ENCODE peak calls at places on chromosomes 13 and 19, in ten cellular contexts. B is effector memory CD4-positive, alpha-beta T cell; N is CD8-positive, alpha-beta memory T cell; I is foreskin keratinocyte; L is IMR-90; K is neuronal stem cell; F is heart left ventricle; Z is ascending aorta; A is aorta; D is CD4-positive, alpha-beta T cell. P is an unnamed sample.

GRCh38 chr13:54593504-54593903 is 1564.9 kb downstream of the OLFM4 start:
- DNase-seq in B (no peak), N (no peak), I (no peak), L (no peak), K (no peak), F (no peak), Z (no peak), A (no peak), D (no peak), P (no peak)

GRCh38 chr13:99087954-99088491 is 110.2 kb upstream of the DOCK9 start:
- DNase-seq in B (no peak), N (no peak), I (peak), L (no peak), K (no peak), F (no peak), Z (no peak), A (no peak), D (peak), P (no peak)

GRCh38 chr13:84609716-84610115 is 727.4 kb upstream of the SLITRK1 start:
- DNase-seq in B (no peak), N (no peak), I (peak), L (peak), K (no peak), F (no peak), Z (no peak), A (no peak), D (no peak), P (no peak)

GRCh38 chr19:1003283-1003682 is 3.1 kb downstream of the GRIN3B start:
- DNase-seq in B (no peak), N (no peak), I (no peak), L (no peak), K (no peak), F (no peak), Z (no peak), A (no peak), D (no peak), P (no peak)

GRCh38 chr13:99658266-99658991 is 157.2 kb downstream of the TM9SF2 start:
- DNase-seq in B (peak), N (peak), I (peak), L (peak), K (peak), F (peak), Z (no peak), A (peak), D (peak), P (peak)

GRCh38 chr13:108961542-108962125 is 332.2 kb downstream of the MYO16 start:
- DNase-seq in B (peak), N (no peak), I (peak), L (peak), K (peak), F (no peak), Z (no peak), A (no peak), D (no peak), P (no peak)

GRCh38 chr13:110560606-110561334 is 752 bp downstream of the RAB20 start:
- DNase-seq in B (no peak), N (no peak), I (peak), L (no peak), K (peak), F (peak), Z (no peak), A (peak), D (no peak), P (peak)

GRCh38 chr19:11044436-11044835 is 44.8 kb upstream of the LDLR start:
- DNase-seq in B (no peak), N (no peak), I (no peak), L (no peak), K (no peak), F (no peak), Z (no peak), A (no peak), D (no peak), P (no peak)

GRCh38 chr13:113275387-113275786 is 21.7 kb upstream of the LAMP1 start:
- DNase-seq in B (no peak), N (no peak), I (peak), L (peak), K (no peak), F (no peak), Z (no peak), A (no peak), D (peak), P (peak)

GRCh38 chr13:66886248-66886647 is 343.9 kb downstream of the PCDH9 start:
- DNase-seq in B (no peak), N (no peak), I (no peak), L (no peak), K (no peak), F (no peak), Z (no peak), A (no peak), D (no peak), P (no peak)

GRCh38 chr13:44171151-44171550 is 202.5 kb upstream of the SERP2 start:
- DNase-seq in B (no peak), N (no peak), I (no peak), L (no peak), K (no peak), F (no peak), Z (no peak), A (no peak), D (no peak), P (no peak)

DNA sequence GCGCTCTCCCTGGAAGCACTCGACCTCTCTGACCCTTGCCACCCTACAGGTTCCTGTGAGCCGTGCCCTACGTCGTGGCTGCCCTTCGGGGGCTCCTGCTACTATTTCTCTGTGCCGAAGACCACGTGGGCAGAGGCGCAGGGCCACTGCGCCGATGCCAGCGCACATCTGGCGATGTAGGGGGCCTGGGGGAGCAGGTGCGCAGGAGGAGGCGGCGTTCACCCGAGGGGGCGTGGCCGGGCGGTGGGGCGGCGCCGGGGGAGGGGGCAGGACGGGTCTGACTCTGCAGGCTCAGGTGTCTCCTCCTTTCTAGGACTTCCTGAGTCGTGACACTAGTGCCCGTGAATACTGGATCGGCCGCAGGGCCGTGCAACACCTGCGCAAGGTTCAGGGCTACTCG is 26.4 kb downstream of the CLEC4M start:
- DNase-seq in B (peak), N (no peak), I (no peak), L (no peak), K (no peak), F (no peak), Z (no peak), A (no peak), D (peak), P (no peak)
- H3K27ac ChIP-seq in B (no peak), N (no peak), I (no peak), L (no peak), K (no peak), F (no peak), Z (no peak), A (no peak), D (no peak), P (no peak)

DNA sequence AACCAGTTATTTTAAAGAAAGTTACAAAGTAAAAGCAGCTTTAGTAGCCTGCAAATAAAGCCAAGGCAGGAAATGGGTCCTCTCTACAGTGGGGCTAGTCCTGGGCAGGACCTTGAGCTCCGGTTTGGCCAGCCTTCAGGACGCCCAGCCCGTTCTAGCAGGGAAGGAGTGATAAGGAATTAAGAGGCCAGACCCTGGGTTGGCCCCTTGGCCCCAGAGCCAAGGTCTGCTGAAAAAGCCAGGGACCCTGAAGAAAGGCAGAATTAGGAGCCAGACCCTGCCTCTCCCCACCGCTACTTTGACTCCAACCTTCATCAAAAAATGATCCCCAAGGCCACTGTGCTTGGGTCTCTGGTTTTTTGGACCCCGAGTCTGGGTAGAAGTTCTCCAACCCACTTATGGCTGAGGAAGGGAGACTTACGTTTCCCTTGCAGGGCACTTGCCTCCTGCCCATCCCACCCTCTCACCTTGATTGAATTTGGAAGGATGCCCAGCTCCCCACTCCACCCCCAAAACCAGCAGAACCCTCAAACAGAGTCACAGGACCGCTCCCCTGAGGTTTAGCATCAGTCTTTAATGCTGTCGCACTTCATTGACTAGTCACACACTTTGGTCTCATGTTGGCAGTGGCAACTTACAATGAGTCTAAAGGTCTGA is 3.9 kb downstream of the DNAJB1 start:
- DNase-seq in B (no peak), N (no peak), I (no peak), L (no peak), K (no peak), F (no peak), Z (no peak), A (no peak), D (no peak), P (no peak)
- H3K27ac ChIP-seq in B (no peak), N (no peak), I (no peak), L (no peak), K (no peak), F (no peak), Z (no peak), A (no peak), D (no peak), P (peak)

GRCh38 chr19:2779121-2779740 is 3.8 kb downstream of the SGTA start:
- DNase-seq in B (no peak), N (no peak), I (no peak), L (no peak), K (no peak), F (no peak), Z (no peak), A (no peak), D (no peak), P (no peak)
- H3K27ac ChIP-seq in B (no peak), N (no peak), I (no peak), L (no peak), K (no peak), F (peak), Z (no peak), A (no peak), D (no peak), P (no peak)

GRCh38 chr13:24218320-24218719 is 57.8 kb downstream of the SPATA13 start:
- DNase-seq in B (no peak), N (no peak), I (no peak), L (no peak), K (no peak), F (no peak), Z (no peak), A (no peak), D (no peak), P (no peak)

GRCh38 chr13:24217601-24218281 is 57.2 kb downstream of the SPATA13 start:
- DNase-seq in B (no peak), N (no peak), I (no peak), L (no peak), K (no peak), F (no peak), Z (no peak), A (peak), D (no peak), P (peak)

GRCh38 chr13:24218977-24219376 is 58.5 kb downstream of the SPATA13 start:
- DNase-seq in B (no peak), N (no peak), I (no peak), L (no peak), K (no peak), F (no peak), Z (no peak), A (no peak), D (no peak), P (no peak)

GRCh38 chr13:24221007-24221406 is 60.5 kb downstream of the SPATA13 start:
- DNase-seq in B (no peak), N (no peak), I (no peak), L (no peak), K (no peak), F (no peak), Z (no peak), A (no peak), D (no peak), P (no peak)

DNA sequence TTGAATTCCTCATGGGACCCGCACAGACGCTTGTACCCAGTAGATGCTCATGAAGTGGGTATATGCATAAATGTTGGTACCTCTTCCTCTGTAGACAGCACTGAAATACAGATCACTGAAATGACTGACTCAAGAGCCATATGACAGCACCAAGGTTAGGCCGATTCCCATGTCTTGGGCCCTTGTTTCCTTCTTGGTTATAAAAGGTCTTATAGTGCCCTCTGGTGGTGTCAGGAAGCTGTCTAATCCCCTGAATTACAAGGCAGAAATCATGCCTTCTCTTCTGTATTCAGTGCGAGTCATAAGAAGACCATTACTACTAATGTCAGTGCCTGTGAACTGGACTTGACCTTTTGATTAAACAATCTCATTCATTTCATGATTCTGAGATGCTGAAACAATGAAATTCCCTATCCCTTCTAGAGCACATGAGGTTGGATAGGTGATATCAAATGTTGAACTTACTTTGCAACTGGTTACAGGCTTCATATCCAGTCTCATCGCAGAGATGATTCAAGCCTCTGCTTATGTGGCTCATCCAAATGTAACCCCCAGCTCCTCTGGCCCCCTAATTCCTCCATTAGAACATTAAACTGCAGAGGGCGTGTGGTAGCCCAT is 59.7 kb downstream of the SPATA13 start:
- DNase-seq in B (peak), N (peak), I (peak), L (peak), K (peak), F (peak), Z (no peak), A (no peak), D (no peak), P (peak)
- H3K27ac ChIP-seq in B (no peak), N (no peak), I (no peak), L (no peak), K (no peak), F (no peak), Z (no peak), A (no peak), D (no peak), P (peak)

GRCh38 chr19:50552540-50552939 is 15.7 kb downstream of the LRRC4B start:
- DNase-seq in B (no peak), N (no peak), I (no peak), L (no peak), K (no peak), F (no peak), Z (no peak), A (no peak), D (no peak), P (no peak)
- H3K27ac ChIP-seq in B (no peak), N (no peak), I (no peak), L (no peak), K (no peak), F (no peak), Z (no peak), A (no peak), D (no peak), P (no peak)

DNA sequence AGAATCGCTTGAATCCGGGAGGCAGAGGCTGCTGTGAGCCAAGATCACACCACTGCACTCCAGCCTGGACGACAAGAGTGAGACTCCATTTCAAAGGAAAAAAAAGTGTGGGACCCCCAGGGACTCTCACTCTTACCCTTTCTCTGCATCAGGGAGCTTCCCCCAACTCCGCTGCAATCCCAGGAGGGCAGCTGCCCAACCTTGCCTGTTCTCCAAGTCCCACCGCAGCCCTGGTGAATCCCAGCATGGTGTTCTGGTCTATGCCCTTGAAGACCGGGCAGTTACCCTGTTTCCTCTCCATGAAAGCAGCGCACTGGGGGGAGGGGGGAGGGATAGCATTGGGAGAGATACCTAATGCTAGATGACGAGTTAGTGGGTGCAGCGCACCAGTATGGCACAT is 35.7 kb upstream of the DPRX start:
- DNase-seq in B (no peak), N (no peak), I (no peak), L (no peak), K (no peak), F (no peak), Z (no peak), A (no peak), D (no peak), P (no peak)
- H3K27ac ChIP-seq in B (no peak), N (no peak), I (no peak), L (no peak), K (no peak), F (no peak), Z (no peak), A (no peak), D (no peak), P (no peak)

GRCh38 chr19:33306853-33307792 is 4.8 kb upstream of the CEBPA start:
- DNase-seq in B (no peak), N (no peak), I (no peak), L (no peak), K (no peak), F (no peak), Z (no peak), A (no peak), D (no peak), P (peak)

GRCh38 chr19:33302974-33303790 is 848 bp upstream of the CEBPA start:
- DNase-seq in B (no peak), N (no peak), I (peak), L (peak), K (no peak), F (peak), Z (no peak), A (peak), D (no peak), P (peak)

GRCh38 chr19:33306191-33306590 is 3.9 kb upstream of the CEBPA start:
- DNase-seq in B (no peak), N (no peak), I (no peak), L (no peak), K (no peak), F (no peak), Z (no peak), A (no peak), D (no peak), P (no peak)

GRCh38 chr19:33303791-33304759 is 1.7 kb upstream of the CEBPA start:
- DNase-seq in B (no peak), N (no peak), I (no peak), L (no peak), K (no peak), F (no peak), Z (no peak), A (no peak), D (no peak), P (peak)

GRCh38 chr19:33304760-33305647 is 2.7 kb upstream of the CEBPA start:
- DNase-seq in B (no peak), N (no peak), I (no peak), L (no peak), K (no peak), F (no peak), Z (no peak), A (no peak), D (no peak), P (peak)
- H3K27ac ChIP-seq in B (no peak), N (no peak), I (no peak), L (no peak), K (no peak), F (no peak), Z (no peak), A (no peak), D (no peak), P (peak)

DNA sequence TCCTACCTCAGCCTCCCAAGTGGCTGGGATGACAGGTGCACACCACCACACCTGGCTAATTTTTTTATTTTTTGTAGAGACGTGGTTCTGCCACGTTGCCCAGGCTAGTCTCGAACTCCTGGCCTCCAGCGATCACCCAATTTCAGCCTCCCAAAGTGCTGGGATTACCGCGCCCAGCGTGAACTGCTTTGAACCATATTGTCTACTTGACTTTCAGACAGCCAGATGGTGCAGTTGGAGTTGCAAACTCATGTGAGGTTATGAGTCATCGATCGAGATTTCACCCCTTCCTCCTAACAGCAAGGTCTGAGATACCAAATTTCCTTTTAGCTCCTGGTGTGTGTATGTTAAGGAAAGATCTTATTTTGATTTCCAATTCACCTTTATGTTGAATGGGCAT is 2.7 kb downstream of the SLC27A1 start:
- DNase-seq in B (no peak), N (no peak), I (peak), L (peak), K (no peak), F (no peak), Z (no peak), A (no peak), D (no peak), P (peak)
- H3K27ac ChIP-seq in B (no peak), N (no peak), I (no peak), L (no peak), K (no peak), F (no peak), Z (no peak), A (no peak), D (no peak), P (peak)

P was measured in stomach.